ENCODE peak calls at places on chromosomes 7 and 10, in four cellular contexts. A, Q, K and I are unnamed samples.

GRCh38 chr7:116812905-116813304 is 49.5 kb upstream of the CAPZA2 start:
- DNase-seq in Q (no peak), K (no peak), A (peak), I (no peak)

GRCh38 chr7:5827755-5828154 is 46.3 kb upstream of the RNF216 start:
- DNase-seq in K (peak), A (peak), Q (no peak), I (peak)

GRCh38 chr7:40014376-40014775 is 64.3 kb downstream of the CDK13 start:
- DNase-seq in A (no peak), Q (no peak), K (no peak), I (no peak)

GRCh38 chr10:120897343-120897742 is 46.2 kb downstream of the WDR11 start:
- DNase-seq in K (peak), Q (no peak), A (no peak), I (no peak)

GRCh38 chr10:35136263-35136815 is 9.7 kb downstream of the CREM start:
- DNase-seq in Q (no peak), K (no peak), A (no peak), I (no peak)

GRCh38 chr7:74481458-74482324 is 28.0 kb downstream of the GTF2IRD1 start:
- DNase-seq in Q (peak), K (peak), A (peak), I (no peak)

GRCh38 chr7:1105189-1105588 is 17.3 kb downstream of the GPER1 start:
- DNase-seq in A (no peak), Q (no peak), K (no peak), I (no peak)

GRCh38 chr10:133278577-133279265 is 2.1 kb upstream of the ADAM8 start:
- DNase-seq in K (peak), Q (no peak), A (no peak), I (no peak)

GRCh38 chr7:92973964-92974363 is 137.6 kb upstream of the CDK6 start:
- DNase-seq in Q (no peak), K (peak), A (no peak), I (no peak)

GRCh38 chr7:102451371-102452054 is 13.2 kb downstream of the ALKBH4 start:
- DNase-seq in K (no peak), Q (peak), A (no peak), I (no peak)

GRCh38 chr7:37916673-37917660 is at the start of gene SFRP4:
- DNase-seq in A (peak), Q (peak), K (peak), I (peak)